ENCODE peak calls at places on chromosomes 6 and 20, in four cellular contexts. One of them, this sample, is unnamed.

GRCh38 chr20:36861625-36861874 is 14.4 kb upstream of the TLDC2 start:
- DNase-seq in bronchial epithelial cell: no peak
- DNase-seq in type B pancreatic cell: no peak
- DNase-seq in lung: no peak
- DNase-seq in this sample: no peak

GRCh38 chr6:27168586-27169443 is 78.7 kb upstream of the PRSS16 start:
- DNase-seq in lung: no peak
- DNase-seq in type B pancreatic cell: no peak
- DNase-seq in bronchial epithelial cell: peak
- DNase-seq in this sample: no peak

GRCh38 chr6:106089981-106090380 is 3.8 kb downstream of the PRDM1 start:
- DNase-seq in lung: no peak
- DNase-seq in bronchial epithelial cell: no peak
- DNase-seq in type B pancreatic cell: no peak
- DNase-seq in this sample: no peak

GRCh38 chr6:71608646-71609045 is 277.7 kb upstream of the RIMS1 start:
- DNase-seq in bronchial epithelial cell: peak
- DNase-seq in type B pancreatic cell: no peak
- DNase-seq in lung: no peak
- DNase-seq in this sample: no peak

GRCh38 chr20:57280221-57280620 is 13.8 kb upstream of the BMP7 start:
- DNase-seq in lung: no peak
- DNase-seq in bronchial epithelial cell: no peak
- DNase-seq in type B pancreatic cell: no peak
- DNase-seq in this sample: no peak

GRCh38 chr20:59165794-59166709 is 2.4 kb downstream of the ZNF831 start:
- DNase-seq in type B pancreatic cell: no peak
- DNase-seq in lung: no peak
- DNase-seq in bronchial epithelial cell: no peak
- DNase-seq in this sample: no peak

GRCh38 chr20:6579824-6580223 is 187.7 kb upstream of the BMP2 start:
- DNase-seq in bronchial epithelial cell: no peak
- DNase-seq in lung: no peak
- DNase-seq in type B pancreatic cell: no peak
- DNase-seq in this sample: no peak

GRCh38 chr6:150196942-150197745 is 54.3 kb downstream of the PPP1R14C start:
- DNase-seq in type B pancreatic cell: no peak
- DNase-seq in lung: no peak
- DNase-seq in bronchial epithelial cell: no peak
- DNase-seq in this sample: no peak

GRCh38 chr6:144721232-144721631 is 436.1 kb downstream of the UTRN start:
- DNase-seq in bronchial epithelial cell: no peak
- DNase-seq in type B pancreatic cell: no peak
- DNase-seq in lung: no peak
- DNase-seq in this sample: no peak

GRCh38 chr6:130111031-130111430 is 92.7 kb downstream of the L3MBTL3 start:
- DNase-seq in bronchial epithelial cell: no peak
- DNase-seq in type B pancreatic cell: no peak
- DNase-seq in lung: no peak
- DNase-seq in this sample: no peak

GRCh38 chr6:43767553-43768505 is 2.2 kb upstream of the VEGFA start:
- DNase-seq in lung: no peak
- DNase-seq in type B pancreatic cell: no peak
- DNase-seq in bronchial epithelial cell: no peak
- DNase-seq in this sample: no peak

GRCh38 chr6:163080228-163080627 is 334.3 kb upstream of the QKI start:
- DNase-seq in type B pancreatic cell: no peak
- DNase-seq in lung: no peak
- DNase-seq in bronchial epithelial cell: no peak
- DNase-seq in this sample: no peak

GRCh38 chr6:11650297-11650696 is 112.7 kb downstream of the TMEM170B start:
- DNase-seq in bronchial epithelial cell: peak
- DNase-seq in type B pancreatic cell: no peak
- DNase-seq in lung: no peak
- DNase-seq in this sample: no peak

GRCh38 chr6:46221221-46221793 is 50.5 kb upstream of the ENPP5 start:
- DNase-seq in type B pancreatic cell: no peak
- DNase-seq in lung: no peak
- DNase-seq in bronchial epithelial cell: peak
- DNase-seq in this sample: no peak

GRCh38 chr20:13220194-13220856 is 749 bp upstream of the ISM1 start:
- DNase-seq in lung: peak
- DNase-seq in type B pancreatic cell: peak
- DNase-seq in bronchial epithelial cell: peak
- DNase-seq in this sample: peak

GRCh38 chr6:40640591-40641293 is 53.6 kb upstream of the LRFN2 start:
- DNase-seq in type B pancreatic cell: no peak
- DNase-seq in bronchial epithelial cell: no peak
- DNase-seq in lung: no peak
- DNase-seq in this sample: no peak

GRCh38 chr20:47927385-47927851 is 142.1 kb upstream of the SULF2 start:
- DNase-seq in bronchial epithelial cell: peak
- DNase-seq in type B pancreatic cell: no peak
- DNase-seq in lung: no peak
- DNase-seq in this sample: peak

GRCh38 chr20:15342987-15343639 is 1005.7 kb upstream of the FLRT3 start:
- DNase-seq in type B pancreatic cell: no peak
- DNase-seq in bronchial epithelial cell: no peak
- DNase-seq in lung: no peak
- DNase-seq in this sample: no peak

GRCh38 chr6:53794720-53795253 is at the start of gene LRRC1:
- DNase-seq in type B pancreatic cell: peak
- DNase-seq in lung: peak
- DNase-seq in bronchial epithelial cell: peak
- DNase-seq in this sample: peak

GRCh38 chr20:17345321-17345720 is 118.5 kb downstream of the PCSK2 start:
- DNase-seq in lung: no peak
- DNase-seq in bronchial epithelial cell: no peak
- DNase-seq in type B pancreatic cell: no peak
- DNase-seq in this sample: no peak

GRCh38 chr6:55679503-55679902 is 100.5 kb upstream of the HMGCLL1 start:
- DNase-seq in bronchial epithelial cell: no peak
- DNase-seq in type B pancreatic cell: no peak
- DNase-seq in lung: no peak
- DNase-seq in this sample: no peak

GRCh38 chr6:84762220-84762940 is 2.0 kb downstream of the TBX18 start:
- DNase-seq in lung: no peak
- DNase-seq in type B pancreatic cell: no peak
- DNase-seq in bronchial epithelial cell: no peak
- DNase-seq in this sample: no peak

GRCh38 chr20:36861875-36862801 is 13.8 kb upstream of the TLDC2 start:
- DNase-seq in lung: peak
- DNase-seq in type B pancreatic cell: no peak
- DNase-seq in bronchial epithelial cell: peak
- DNase-seq in this sample: peak

GRCh38 chr6:160215232-160215631 is 43.4 kb downstream of the SLC22A2 start:
- DNase-seq in type B pancreatic cell: no peak
- DNase-seq in lung: no peak
- DNase-seq in bronchial epithelial cell: peak
- DNase-seq in this sample: no peak

GRCh38 chr6:133298801-133299200 is 57.6 kb downstream of the EYA4 start:
- DNase-seq in bronchial epithelial cell: no peak
- DNase-seq in lung: no peak
- DNase-seq in type B pancreatic cell: no peak
- DNase-seq in this sample: no peak

GRCh38 chr6:26158581-26159416 is 71.6 kb downstream of the HFE start:
- DNase-seq in type B pancreatic cell: no peak
- DNase-seq in bronchial epithelial cell: peak
- DNase-seq in lung: peak
- DNase-seq in this sample: peak

GRCh38 chr20:24111858-24112257 is 123.3 kb upstream of the GGTLC1 start:
- DNase-seq in bronchial epithelial cell: no peak
- DNase-seq in lung: no peak
- DNase-seq in type B pancreatic cell: no peak
- DNase-seq in this sample: no peak

GRCh38 chr6:150272264-150272975 is 96.4 kb upstream of the IYD start:
- DNase-seq in type B pancreatic cell: no peak
- DNase-seq in lung: no peak
- DNase-seq in bronchial epithelial cell: peak
- DNase-seq in this sample: peak

GRCh38 chr6:35500782-35501181 is 3.9 kb upstream of the TEAD3 start:
- DNase-seq in bronchial epithelial cell: peak
- DNase-seq in type B pancreatic cell: no peak
- DNase-seq in lung: no peak
- DNase-seq in this sample: no peak

GRCh38 chr6:95404777-95405176 is 172.6 kb upstream of the MANEA start:
- DNase-seq in bronchial epithelial cell: no peak
- DNase-seq in lung: no peak
- DNase-seq in type B pancreatic cell: no peak
- DNase-seq in this sample: no peak

GRCh38 chr6:166344240-166344639 is 1.9 kb upstream of the SFT2D1 start:
- DNase-seq in type B pancreatic cell: no peak
- DNase-seq in lung: no peak
- DNase-seq in bronchial epithelial cell: no peak
- DNase-seq in this sample: no peak

GRCh38 chr6:29926795-29927427 is 15.4 kb upstream of the HLA-A start:
- DNase-seq in bronchial epithelial cell: peak
- DNase-seq in type B pancreatic cell: no peak
- DNase-seq in lung: peak
- DNase-seq in this sample: peak

This sample was measured in ureter.